ENCODE peak calls at places on chromosomes 6 and 20, in five cellular contexts. J, Y, P, D and M are unnamed samples. For H3K36me3, the result is how much of the 10 kb centered on the place peaks cover.

GRCh38 chr6:168369776-168370175 is 50.2 kb upstream of the DACT2 start:
- DNase-seq in P (no peak), J (no peak), D (no peak), Y (no peak), M (no peak)

GRCh38 chr20:10985536-10985935 is 311.7 kb upstream of the JAG1 start:
- DNase-seq in Y (no peak), D (no peak), J (no peak), P (no peak), M (peak)

GRCh38 chr20:34701405-34702085 is 2.6 kb upstream of the TP53INP2 start:
- DNase-seq in P (no peak), J (peak), Y (no peak), D (no peak), M (no peak)

GRCh38 chr6:88872962-88873361 is 90.5 kb downstream of the RNGTT start:
- DNase-seq in J (no peak), P (no peak), D (no peak), Y (no peak), M (no peak)

GRCh38 chr6:41066867-41067304 is 5.3 kb downstream of the OARD1 start:
- DNase-seq in J (peak), D (peak), Y (peak), P (peak), M (peak)

GRCh38 chr20:39897781-39898466 is 791.1 kb downstream of the MAFB start:
- DNase-seq in D (no peak), P (no peak), Y (no peak), J (no peak), M (no peak)

GRCh38 chr20:4014031-4014474 is 1.3 kb downstream of the RNF24 start:
- DNase-seq in J (peak), Y (peak), D (no peak), P (peak), M (peak)

GRCh38 chr20:1533059-1533458 is 24.4 kb downstream of the SIRPD start:
- DNase-seq in J (no peak), D (no peak), Y (no peak), P (no peak), M (peak)

GRCh38 chr20:57977588-57977987 is 250.9 kb downstream of the ANKRD60 start:
- DNase-seq in P (no peak), J (no peak), D (no peak), Y (no peak), M (no peak)

GRCh38 chr6:95519228-95520037 is 57.9 kb upstream of the MANEA start:
- DNase-seq in J (no peak), D (peak), Y (no peak), P (no peak), M (no peak)

GRCh38 chr6:125149256-125150144 is 4.1 kb upstream of the TPD52L1 start:
- DNase-seq in Y (no peak), P (no peak), D (no peak), J (no peak), M (no peak)

GRCh38 chr6:88238901-88239300 is 72.8 kb upstream of the CNR1 start:
- DNase-seq in P (no peak), J (no peak), D (no peak), Y (no peak), M (no peak)

GRCh38 chr6:22099241-22099640 is 197.6 kb downstream of the PRL start:
- DNase-seq in D (no peak), P (no peak), Y (no peak), J (no peak), M (no peak)

GRCh38 chr20:59748555-59749292 is 144.4 kb downstream of the PHACTR3 start:
- DNase-seq in P (no peak), Y (no peak), D (no peak), J (no peak), M (no peak)

GRCh38 chr6:135936606-135937005 is 85.1 kb downstream of the PDE7B start:
- DNase-seq in Y (no peak), D (no peak), P (no peak), J (no peak), M (peak)

GRCh38 chr20:33415948-33416347 is 14.6 kb upstream of the CDK5RAP1 start:
- DNase-seq in Y (peak), J (peak), P (no peak), D (no peak), M (no peak)

GRCh38 chr6:122154912-122155516 is 244.4 kb upstream of the HSF2 start:
- DNase-seq in D (no peak), Y (no peak), J (no peak), P (no peak), M (no peak)

GRCh38 chr6:170088349-170088951 is 202.4 kb downstream of the DLL1 start:
- DNase-seq in P (no peak), Y (no peak), J (no peak), D (no peak), M (no peak)

GRCh38 chr6:150069707-150070106 is 786 bp upstream of the ULBP3 start:
- DNase-seq in Y (no peak), P (no peak), D (no peak), J (no peak), M (no peak)

DNA sequence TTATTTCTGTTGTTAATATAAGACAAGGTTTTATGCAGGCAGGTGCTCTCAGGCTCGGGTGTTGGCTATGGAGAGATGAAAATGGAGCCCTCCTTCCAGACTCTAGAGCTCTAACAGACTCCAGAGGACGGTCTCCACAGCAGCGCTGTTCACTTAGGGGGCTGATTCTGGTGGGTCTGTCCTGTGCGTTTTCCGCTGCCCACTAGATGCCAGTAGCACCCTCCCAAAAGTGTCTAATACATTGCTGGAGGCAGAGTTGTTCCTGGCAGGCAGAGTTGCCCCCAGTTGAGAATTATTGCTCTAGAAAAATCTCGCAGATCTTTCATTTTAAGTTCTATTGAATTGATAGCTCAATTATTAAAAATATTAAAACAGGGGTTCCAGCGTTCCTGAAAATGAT is 109.9 kb downstream of the MAP3K4 start:
- DNase-seq in P (no peak), D (no peak), J (no peak), Y (peak), M (no peak)
- H3K36me3 ChIP-seq in P (under half), D (half or more), J (under half), Y (under half), M (under half)

DNA sequence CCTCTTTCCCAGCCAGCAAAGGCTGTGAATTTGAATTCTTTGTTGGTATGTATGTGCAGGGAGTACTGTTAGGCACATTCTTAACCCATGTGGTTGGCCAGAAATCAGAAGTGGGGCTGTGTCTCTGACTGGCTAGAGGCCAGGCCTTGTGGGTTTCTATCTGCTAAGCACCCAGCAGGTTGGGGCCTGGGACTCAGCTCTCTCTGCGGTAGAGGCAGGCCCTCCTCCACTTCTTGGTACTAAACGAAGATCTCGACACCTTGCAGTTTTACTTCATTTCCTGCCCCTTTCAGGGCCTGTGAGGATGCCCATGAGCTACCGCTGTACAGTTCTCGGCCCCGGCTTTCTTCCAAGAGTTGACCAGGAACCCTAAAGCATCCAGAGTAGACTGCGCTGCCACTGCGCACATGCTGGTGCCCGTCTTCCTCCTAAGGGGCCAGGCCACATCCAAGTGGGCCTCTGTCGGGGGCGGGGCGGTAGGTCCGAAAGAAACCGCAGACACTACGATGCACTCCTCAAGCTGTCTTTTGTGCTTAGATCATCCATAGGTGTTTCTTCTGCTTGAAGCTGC is 51.1 kb downstream of the TCP11 start:
- DNase-seq in Y (peak), J (no peak), P (no peak), D (no peak), M (no peak)
- TF ChIP-seq POLR2AphosphoS5 in Y (no peak), J (no peak), P (no peak), D (no peak), M (no peak)

GRCh38 chr6:34638834-34639736 is 57.5 kb downstream of the ILRUN start:
- DNase-seq in D (no peak), J (peak), P (no peak), Y (no peak), M (no peak)
- TF ChIP-seq MAX in D (no peak), J (no peak), P (no peak), Y (no peak), M (no peak)

GRCh38 chr6:146352163-146352562 is 191.5 kb upstream of the RAB32 start:
- DNase-seq in J (no peak), D (no peak), P (no peak), Y (no peak), M (no peak)
- H3K36me3 ChIP-seq in J (under half), D (under half), P (under half), Y (under half), M (under half)

DNA sequence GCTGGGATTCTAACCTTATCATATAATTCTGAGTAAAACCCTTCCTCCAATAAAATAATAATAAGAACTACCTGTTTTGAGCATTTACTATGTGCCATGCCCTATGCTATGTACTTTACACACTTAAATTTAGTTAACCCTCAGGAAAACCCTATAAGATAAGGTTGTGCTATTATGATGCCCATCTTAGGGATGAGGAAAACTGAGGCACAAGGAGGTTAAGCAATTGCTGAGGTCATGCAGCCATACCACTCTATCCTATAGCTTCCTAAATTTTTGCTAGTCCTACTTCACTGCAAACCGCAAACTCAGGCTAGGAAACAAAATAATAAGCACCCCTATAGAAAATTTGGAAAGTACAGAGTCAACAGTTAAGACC is 38.9 kb upstream of the GFOD1 start:
- DNase-seq in P (no peak), Y (no peak), J (no peak), D (no peak), M (no peak)
- TF ChIP-seq POLR2AphosphoS5 in P (no peak), Y (no peak), J (no peak), D (no peak), M (no peak)

GRCh38 chr6:44682280-44682679 is 294.8 kb downstream of the CDC5L start:
- DNase-seq in P (no peak), Y (no peak), J (no peak), D (no peak), M (no peak)
- TF ChIP-seq MAX in P (no peak), Y (no peak), J (no peak), D (no peak), M (no peak)

DNA sequence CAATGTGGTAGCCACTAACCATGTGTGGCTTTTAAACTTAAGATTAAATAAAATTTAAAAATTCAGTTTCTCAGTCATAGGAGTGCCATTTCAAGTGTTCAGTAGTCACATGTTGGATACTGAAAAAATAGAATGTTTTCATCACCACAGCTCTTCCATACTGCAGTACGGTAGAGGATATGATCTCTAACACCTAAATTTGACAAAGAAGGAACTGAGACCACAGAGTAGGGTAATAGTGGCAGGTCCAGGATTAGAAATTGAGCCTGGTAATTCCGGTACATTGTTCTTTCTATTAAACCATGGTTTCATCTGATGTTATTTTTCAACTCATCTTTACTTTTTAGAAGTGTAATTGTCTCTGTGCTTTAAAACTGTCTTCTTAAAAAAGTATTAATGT is 104.0 kb downstream of the CD2AP start:
- DNase-seq in P (no peak), J (no peak), D (no peak), Y (no peak), M (no peak)
- H3K36me3 ChIP-seq in P (under half), J (under half), D (half or more), Y (under half), M (under half)

GRCh38 chr6:131779304-131779703 is 28.5 kb upstream of the ENPP1 start:
- DNase-seq in P (no peak), J (no peak), D (no peak), Y (no peak), M (no peak)

GRCh38 chr6:131780600-131780999 is 27.2 kb upstream of the ENPP1 start:
- DNase-seq in P (no peak), Y (no peak), J (no peak), D (no peak), M (no peak)

GRCh38 chr6:131781717-131782116 is 26.1 kb upstream of the ENPP1 start:
- DNase-seq in Y (no peak), P (no peak), D (no peak), J (no peak), M (no peak)

GRCh38 chr6:131776986-131777385 is 30.8 kb upstream of the ENPP1 start:
- DNase-seq in Y (no peak), J (peak), D (no peak), P (no peak), M (no peak)

DNA sequence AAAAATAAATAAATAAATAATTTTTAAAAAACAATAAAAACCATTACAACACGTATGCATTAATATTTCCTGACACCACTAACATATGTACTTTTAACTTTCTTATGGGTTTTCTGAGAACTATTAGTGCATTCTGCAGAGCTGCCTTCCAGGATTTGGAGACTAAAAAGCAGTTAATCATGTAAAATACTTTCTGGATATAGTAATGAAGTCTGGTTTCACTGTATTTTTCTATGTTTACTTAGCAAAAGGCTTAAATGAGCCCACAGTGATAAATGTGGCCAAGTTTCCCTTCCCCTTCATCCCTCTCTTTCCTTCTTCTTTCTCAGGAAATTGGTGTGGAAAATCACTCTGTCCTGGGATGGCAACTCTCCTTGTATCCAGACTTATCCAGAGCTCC is 29.7 kb upstream of the ENPP1 start:
- DNase-seq in Y (no peak), D (no peak), P (no peak), J (no peak), M (no peak)
- TF ChIP-seq POLR2AphosphoS5 in Y (no peak), D (no peak), P (no peak), J (no peak), M (no peak)

GRCh38 chr6:34288581-34288980 is 39.8 kb upstream of the SMIM29 start:
- DNase-seq in Y (no peak), D (no peak), P (no peak), J (no peak), M (no peak)

GRCh38 chr6:34281702-34282334 is 33.0 kb upstream of the SMIM29 start:
- DNase-seq in D (peak), P (no peak), Y (no peak), J (no peak), M (no peak)

GRCh38 chr6:34285571-34285970 is 36.8 kb upstream of the SMIM29 start:
- DNase-seq in Y (no peak), P (no peak), J (no peak), D (no peak), M (peak)

GRCh38 chr6:34289137-34289536 is 40.3 kb upstream of the SMIM29 start:
- DNase-seq in D (no peak), P (no peak), Y (no peak), J (no peak), M (no peak)

DNA sequence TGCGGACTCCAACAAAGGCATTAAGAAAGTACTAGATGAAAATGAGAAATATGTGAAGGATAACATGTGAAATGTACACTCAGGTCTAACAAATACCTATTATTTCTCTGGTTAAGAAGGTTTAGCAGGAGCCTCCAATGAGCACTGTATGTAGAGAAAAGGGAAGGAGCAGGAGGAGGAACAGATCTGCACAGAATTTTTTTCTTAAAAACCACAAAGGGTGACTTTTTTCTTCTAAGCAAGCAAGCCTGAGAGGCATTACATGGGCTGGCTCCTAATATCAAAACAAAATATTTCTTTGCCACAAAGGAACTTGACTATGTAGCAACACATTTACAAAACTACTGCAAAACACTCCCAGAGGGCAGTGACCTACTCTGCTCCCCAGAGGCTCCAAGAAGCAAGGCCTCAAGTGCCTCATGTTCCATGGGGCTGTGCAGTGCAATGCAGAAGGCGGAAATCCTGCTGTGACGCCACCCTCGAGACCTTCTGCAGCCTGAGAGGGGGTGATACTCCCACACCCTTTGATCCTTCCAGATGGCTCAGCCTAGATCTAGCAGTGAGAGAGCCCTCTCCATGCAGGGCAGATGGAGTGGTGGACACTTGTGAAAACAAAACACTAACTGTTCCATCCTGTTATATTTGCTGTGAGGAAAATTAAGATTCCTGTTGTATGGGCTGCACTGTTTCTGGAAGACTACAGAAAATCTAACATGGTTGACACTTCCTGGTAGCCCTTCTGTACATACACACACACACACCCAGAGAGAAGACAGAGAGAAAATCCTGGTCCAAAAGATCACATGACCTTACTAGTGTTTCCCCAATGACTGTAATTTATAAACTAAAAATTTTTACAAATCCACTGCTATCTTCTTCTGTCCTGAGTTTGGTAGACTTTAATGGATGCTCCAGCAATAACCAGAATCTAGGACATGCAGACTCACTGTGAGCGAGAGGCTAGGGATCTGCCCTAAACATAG is 36.0 kb upstream of the SMIM29 start:
- DNase-seq in Y (no peak), D (peak), J (no peak), P (no peak), M (peak)
- TF ChIP-seq MAX in Y (no peak), D (peak), J (no peak), P (no peak), M (no peak)